ENCODE peak calls at places on chromosomes 13 and 19, in seven cellular contexts. One of them, this sample, is unnamed.

GRCh38 chr13:59641758-59642157 is 522.0 kb downstream of the DIAPH3 start:
- DNase-seq in colonic mucosa: no peak
- DNase-seq in GM04503: peak; percentile 3
- DNase-seq in posterior cingulate gyrus: no peak
- DNase-seq in GM10248: no peak
- DNase-seq in EH: peak; percentile 42
- DNase-seq in B cell: no peak
- DNase-seq in this sample: no peak

GRCh38 chr19:9865732-9866627 is 30.9 kb downstream of the PIN1 start:
- DNase-seq in EH: no peak
- DNase-seq in posterior cingulate gyrus: no peak
- DNase-seq in B cell: no peak
- DNase-seq in GM04503: no peak
- DNase-seq in GM10248: no peak
- DNase-seq in colonic mucosa: no peak
- DNase-seq in this sample: no peak

GRCh38 chr19:13133241-13133870 is 15.3 kb downstream of the NACC1 start:
- DNase-seq in GM10248: no peak
- DNase-seq in posterior cingulate gyrus: no peak
- DNase-seq in GM04503: no peak
- DNase-seq in EH: no peak
- DNase-seq in B cell: no peak
- DNase-seq in colonic mucosa: no peak
- DNase-seq in this sample: no peak

GRCh38 chr19:41330946-41331678 is 21.1 kb downstream of the CCDC97 start:
- DNase-seq in EH: no peak
- DNase-seq in B cell: no peak
- DNase-seq in posterior cingulate gyrus: no peak
- DNase-seq in GM10248: no peak
- DNase-seq in colonic mucosa: no peak
- DNase-seq in GM04503: no peak
- DNase-seq in this sample: no peak

GRCh38 chr13:40665061-40665753 is 1.2 kb downstream of the FOXO1 start:
- DNase-seq in GM04503: no peak
- DNase-seq in colonic mucosa: peak; percentile 58
- DNase-seq in EH: peak; percentile 24
- DNase-seq in GM10248: peak; percentile 48
- DNase-seq in B cell: peak; percentile 65
- DNase-seq in posterior cingulate gyrus: no peak
- DNase-seq in this sample: peak; percentile 56

GRCh38 chr19:19399733-19400438 is 5.6 kb upstream of the GATAD2A start:
- DNase-seq in GM10248: no peak
- DNase-seq in GM04503: no peak
- DNase-seq in posterior cingulate gyrus: no peak
- DNase-seq in B cell: no peak
- DNase-seq in colonic mucosa: no peak
- DNase-seq in EH: peak; percentile 58
- DNase-seq in this sample: no peak

GRCh38 chr13:77143325-77143907 is 116.5 kb upstream of the FBXL3 start:
- DNase-seq in EH: peak; percentile 9
- DNase-seq in posterior cingulate gyrus: no peak
- DNase-seq in GM10248: no peak
- DNase-seq in colonic mucosa: no peak
- DNase-seq in B cell: no peak
- DNase-seq in GM04503: no peak
- DNase-seq in this sample: no peak

GRCh38 chr19:407501-408440 is 1.2 kb downstream of the C2CD4C start:
- DNase-seq in colonic mucosa: no peak
- DNase-seq in EH: no peak
- DNase-seq in posterior cingulate gyrus: peak; percentile 81
- DNase-seq in B cell: no peak
- DNase-seq in GM04503: no peak
- DNase-seq in GM10248: no peak
- DNase-seq in this sample: peak; percentile 79

GRCh38 chr13:39455534-39456175 is 147.3 kb downstream of the LHFPL6 start:
- DNase-seq in posterior cingulate gyrus: no peak
- DNase-seq in B cell: no peak
- DNase-seq in GM04503: no peak
- DNase-seq in EH: no peak
- DNase-seq in colonic mucosa: no peak
- DNase-seq in GM10248: no peak
- DNase-seq in this sample: no peak

GRCh38 chr19:47663911-47664771 is 49.1 kb upstream of the EHD2 start:
- DNase-seq in B cell: no peak
- DNase-seq in GM04503: peak; percentile 97
- DNase-seq in posterior cingulate gyrus: peak; percentile 85
- DNase-seq in colonic mucosa: peak; percentile 44
- DNase-seq in EH: peak; percentile 99
- DNase-seq in GM10248: no peak
- DNase-seq in this sample: peak; percentile 83

GRCh38 chr19:13748169-13748884 is 16.0 kb upstream of the MRI1 start:
- DNase-seq in EH: peak; percentile 48
- DNase-seq in B cell: no peak
- DNase-seq in posterior cingulate gyrus: no peak
- DNase-seq in colonic mucosa: peak; percentile 50
- DNase-seq in GM04503: no peak
- DNase-seq in GM10248: no peak
- DNase-seq in this sample: no peak